ENCODE peak calls at places on chromosome 11, in four cellular contexts. One of them, this sample, is unnamed.

GRCh38 chr11:92865352-92865751 is 104.1 kb upstream of the MTNR1B start:
- DNase-seq in Panc1: no peak
- DNase-seq in coronary artery: no peak
- DNase-seq in mesendoderm: no peak
- DNase-seq in this sample: no peak

GRCh38 chr11:130675456-130675855 is 227.0 kb downstream of the ADAMTS15 start:
- DNase-seq in coronary artery: peak
- DNase-seq in Panc1: no peak
- DNase-seq in mesendoderm: no peak
- DNase-seq in this sample: no peak

GRCh38 chr11:9385288-9385902 is 943 bp downstream of the IPO7 start:
- DNase-seq in coronary artery: no peak
- DNase-seq in Panc1: peak
- DNase-seq in mesendoderm: peak
- DNase-seq in this sample: no peak

GRCh38 chr11:97364047-97364446 is 974.2 kb downstream of the JRKL start:
- DNase-seq in Panc1: no peak
- DNase-seq in mesendoderm: no peak
- DNase-seq in coronary artery: no peak
- DNase-seq in this sample: no peak

GRCh38 chr11:10996678-10997077 is 138.8 kb upstream of the ZBED5 start:
- DNase-seq in Panc1: no peak
- DNase-seq in mesendoderm: no peak
- DNase-seq in coronary artery: no peak
- DNase-seq in this sample: no peak

GRCh38 chr11:132142102-132142501 is 771.7 kb downstream of the NTM start:
- DNase-seq in mesendoderm: no peak
- DNase-seq in coronary artery: no peak
- DNase-seq in Panc1: no peak
- DNase-seq in this sample: no peak

GRCh38 chr11:10379022-10379421 is 74.1 kb downstream of the ADM start:
- DNase-seq in mesendoderm: peak
- DNase-seq in Panc1: no peak
- DNase-seq in coronary artery: no peak
- DNase-seq in this sample: peak

GRCh38 chr11:36748856-36749255 is 150.8 kb upstream of the RAG2 start:
- DNase-seq in Panc1: no peak
- DNase-seq in coronary artery: no peak
- DNase-seq in mesendoderm: no peak
- DNase-seq in this sample: no peak

GRCh38 chr11:82505384-82505783 is 228.3 kb downstream of the FAM181B start:
- DNase-seq in mesendoderm: peak
- DNase-seq in coronary artery: no peak
- DNase-seq in Panc1: no peak
- DNase-seq in this sample: peak

GRCh38 chr11:103794262-103794661 is 242.2 kb upstream of the DDI1 start:
- DNase-seq in coronary artery: no peak
- DNase-seq in mesendoderm: no peak
- DNase-seq in Panc1: no peak
- DNase-seq in this sample: no peak

GRCh38 chr11:117972589-117973445 is 13.4 kb upstream of the IL10RA start:
- DNase-seq in coronary artery: no peak
- DNase-seq in Panc1: no peak
- DNase-seq in mesendoderm: no peak
- DNase-seq in this sample: no peak

GRCh38 chr11:118343981-118344521 is at the start of gene CD3G:
- DNase-seq in coronary artery: no peak
- DNase-seq in mesendoderm: no peak
- DNase-seq in Panc1: no peak
- DNase-seq in this sample: no peak

GRCh38 chr11:11163256-11163655 is 189.8 kb downstream of the CSNK2A3 start:
- DNase-seq in mesendoderm: peak
- DNase-seq in Panc1: no peak
- DNase-seq in coronary artery: no peak
- DNase-seq in this sample: peak

GRCh38 chr11:22624742-22625447 is 728 bp downstream of the FANCF start:
- DNase-seq in coronary artery: no peak
- DNase-seq in Panc1: peak
- DNase-seq in mesendoderm: peak
- DNase-seq in this sample: peak

GRCh38 chr11:30474151-30474954 is 111.8 kb downstream of the MPPED2 start:
- DNase-seq in Panc1: no peak
- DNase-seq in mesendoderm: peak
- DNase-seq in coronary artery: no peak
- DNase-seq in this sample: no peak

GRCh38 chr11:2122907-2123627 is 16.1 kb downstream of the IGF2 start:
- DNase-seq in mesendoderm: no peak
- DNase-seq in Panc1: no peak
- DNase-seq in coronary artery: no peak
- DNase-seq in this sample: no peak

GRCh38 chr11:29405305-29405704 is 611.5 kb downstream of the KCNA4 start:
- DNase-seq in mesendoderm: no peak
- DNase-seq in coronary artery: no peak
- DNase-seq in Panc1: no peak
- DNase-seq in this sample: no peak

This sample was measured in neural progenitor cell.